ENCODE peak calls at places on chromosome 11, in seven cellular contexts. One of them, this sample, is unnamed.

GRCh38 chr11:83054904-83055380 is 16.8 kb downstream of the RAB30 start:
- DNase-seq in thyroid gland: no peak
- DNase-seq in amniotic stem cell: no peak
- DNase-seq in coronary artery: no peak
- DNase-seq in stimulated activated CD4-positive, alpha-beta T cell treated with anti-CD3 and anti-CD28 coated beads, Interleukin-1b, Interleukin-23, amount 100 ng/mL, for 1 hour: no peak
- DNase-seq in NCI-H510A treated with DMSO at 0.1 percent for 48 hours: peak
- DNase-seq in astrocyte of the spinal cord: no peak
- DNase-seq in this sample: no peak

GRCh38 chr11:31702966-31703365 is 108.2 kb downstream of the PAX6 start:
- DNase-seq in NCI-H510A treated with DMSO at 0.1 percent for 48 hours: peak
- DNase-seq in coronary artery: no peak
- DNase-seq in thyroid gland: no peak
- DNase-seq in amniotic stem cell: no peak
- DNase-seq in astrocyte of the spinal cord: peak
- DNase-seq in stimulated activated CD4-positive, alpha-beta T cell treated with anti-CD3 and anti-CD28 coated beads, Interleukin-1b, Interleukin-23, amount 100 ng/mL, for 1 hour: no peak
- DNase-seq in this sample: no peak

GRCh38 chr11:16097543-16097942 is 258.8 kb downstream of the SOX6 start:
- DNase-seq in astrocyte of the spinal cord: no peak
- DNase-seq in thyroid gland: no peak
- DNase-seq in stimulated activated CD4-positive, alpha-beta T cell treated with anti-CD3 and anti-CD28 coated beads, Interleukin-1b, Interleukin-23, amount 100 ng/mL, for 1 hour: no peak
- DNase-seq in NCI-H510A treated with DMSO at 0.1 percent for 48 hours: peak
- DNase-seq in coronary artery: no peak
- DNase-seq in amniotic stem cell: no peak
- DNase-seq in this sample: no peak

GRCh38 chr11:84634309-84634708 is 992.8 kb downstream of the DLG2 start:
- DNase-seq in thyroid gland: no peak
- DNase-seq in astrocyte of the spinal cord: no peak
- DNase-seq in stimulated activated CD4-positive, alpha-beta T cell treated with anti-CD3 and anti-CD28 coated beads, Interleukin-1b, Interleukin-23, amount 100 ng/mL, for 1 hour: no peak
- DNase-seq in NCI-H510A treated with DMSO at 0.1 percent for 48 hours: no peak
- DNase-seq in coronary artery: no peak
- DNase-seq in amniotic stem cell: no peak
- DNase-seq in this sample: no peak

GRCh38 chr11:114683007-114683406 is 4.7 kb downstream of the NXPE2 start:
- DNase-seq in coronary artery: no peak
- DNase-seq in astrocyte of the spinal cord: peak
- DNase-seq in NCI-H510A treated with DMSO at 0.1 percent for 48 hours: no peak
- DNase-seq in thyroid gland: no peak
- DNase-seq in amniotic stem cell: no peak
- DNase-seq in stimulated activated CD4-positive, alpha-beta T cell treated with anti-CD3 and anti-CD28 coated beads, Interleukin-1b, Interleukin-23, amount 100 ng/mL, for 1 hour: no peak
- DNase-seq in this sample: no peak

GRCh38 chr11:72642815-72643511 is 31.3 kb downstream of the PDE2A start:
- DNase-seq in coronary artery: no peak
- DNase-seq in thyroid gland: peak
- DNase-seq in amniotic stem cell: peak
- DNase-seq in astrocyte of the spinal cord: peak
- DNase-seq in NCI-H510A treated with DMSO at 0.1 percent for 48 hours: peak
- DNase-seq in stimulated activated CD4-positive, alpha-beta T cell treated with anti-CD3 and anti-CD28 coated beads, Interleukin-1b, Interleukin-23, amount 100 ng/mL, for 1 hour: peak
- DNase-seq in this sample: no peak

GRCh38 chr11:64291746-64292457 is 800 bp downstream of the KCNK4 start:
- DNase-seq in thyroid gland: no peak
- DNase-seq in NCI-H510A treated with DMSO at 0.1 percent for 48 hours: no peak
- DNase-seq in astrocyte of the spinal cord: no peak
- DNase-seq in stimulated activated CD4-positive, alpha-beta T cell treated with anti-CD3 and anti-CD28 coated beads, Interleukin-1b, Interleukin-23, amount 100 ng/mL, for 1 hour: no peak
- DNase-seq in coronary artery: no peak
- DNase-seq in amniotic stem cell: no peak
- DNase-seq in this sample: no peak

GRCh38 chr11:101510608-101511007 is 73.2 kb downstream of the TRPC6 start:
- DNase-seq in NCI-H510A treated with DMSO at 0.1 percent for 48 hours: no peak
- DNase-seq in coronary artery: no peak
- DNase-seq in amniotic stem cell: no peak
- DNase-seq in astrocyte of the spinal cord: no peak
- DNase-seq in thyroid gland: no peak
- DNase-seq in stimulated activated CD4-positive, alpha-beta T cell treated with anti-CD3 and anti-CD28 coated beads, Interleukin-1b, Interleukin-23, amount 100 ng/mL, for 1 hour: no peak
- DNase-seq in this sample: no peak

GRCh38 chr11:97937501-97937900 is 1083.2 kb upstream of the CNTN5 start:
- DNase-seq in stimulated activated CD4-positive, alpha-beta T cell treated with anti-CD3 and anti-CD28 coated beads, Interleukin-1b, Interleukin-23, amount 100 ng/mL, for 1 hour: no peak
- DNase-seq in thyroid gland: no peak
- DNase-seq in amniotic stem cell: no peak
- DNase-seq in astrocyte of the spinal cord: peak
- DNase-seq in coronary artery: no peak
- DNase-seq in NCI-H510A treated with DMSO at 0.1 percent for 48 hours: no peak
- DNase-seq in this sample: no peak

GRCh38 chr11:11580012-11580411 is 41.8 kb downstream of the GALNT18 start:
- DNase-seq in astrocyte of the spinal cord: no peak
- DNase-seq in coronary artery: peak
- DNase-seq in NCI-H510A treated with DMSO at 0.1 percent for 48 hours: no peak
- DNase-seq in amniotic stem cell: no peak
- DNase-seq in thyroid gland: no peak
- DNase-seq in stimulated activated CD4-positive, alpha-beta T cell treated with anti-CD3 and anti-CD28 coated beads, Interleukin-1b, Interleukin-23, amount 100 ng/mL, for 1 hour: no peak
- DNase-seq in this sample: no peak

GRCh38 chr11:85896871-85897270 is 41.7 kb downstream of the CCDC83 start:
- DNase-seq in astrocyte of the spinal cord: no peak
- DNase-seq in thyroid gland: no peak
- DNase-seq in coronary artery: no peak
- DNase-seq in amniotic stem cell: no peak
- DNase-seq in stimulated activated CD4-positive, alpha-beta T cell treated with anti-CD3 and anti-CD28 coated beads, Interleukin-1b, Interleukin-23, amount 100 ng/mL, for 1 hour: no peak
- DNase-seq in NCI-H510A treated with DMSO at 0.1 percent for 48 hours: no peak
- DNase-seq in this sample: no peak

GRCh38 chr11:30653606-30654005 is 67.5 kb upstream of the MPPED2 start:
- DNase-seq in astrocyte of the spinal cord: no peak
- DNase-seq in NCI-H510A treated with DMSO at 0.1 percent for 48 hours: no peak
- DNase-seq in amniotic stem cell: no peak
- DNase-seq in coronary artery: no peak
- DNase-seq in thyroid gland: no peak
- DNase-seq in stimulated activated CD4-positive, alpha-beta T cell treated with anti-CD3 and anti-CD28 coated beads, Interleukin-1b, Interleukin-23, amount 100 ng/mL, for 1 hour: no peak
- DNase-seq in this sample: no peak

GRCh38 chr11:73227571-73228211 is 9.6 kb downstream of the P2RY2 start:
- DNase-seq in coronary artery: peak
- DNase-seq in NCI-H510A treated with DMSO at 0.1 percent for 48 hours: peak
- DNase-seq in thyroid gland: peak
- DNase-seq in astrocyte of the spinal cord: no peak
- DNase-seq in amniotic stem cell: no peak
- DNase-seq in stimulated activated CD4-positive, alpha-beta T cell treated with anti-CD3 and anti-CD28 coated beads, Interleukin-1b, Interleukin-23, amount 100 ng/mL, for 1 hour: no peak
- DNase-seq in this sample: no peak

GRCh38 chr11:102799656-102800339 is 1.8 kb upstream of the MMP1 start:
- DNase-seq in astrocyte of the spinal cord: no peak
- DNase-seq in NCI-H510A treated with DMSO at 0.1 percent for 48 hours: no peak
- DNase-seq in stimulated activated CD4-positive, alpha-beta T cell treated with anti-CD3 and anti-CD28 coated beads, Interleukin-1b, Interleukin-23, amount 100 ng/mL, for 1 hour: no peak
- DNase-seq in coronary artery: no peak
- DNase-seq in thyroid gland: no peak
- DNase-seq in amniotic stem cell: no peak
- DNase-seq in this sample: no peak

GRCh38 chr11:119624102-119624615 is 104.8 kb downstream of the NECTIN1 start:
- DNase-seq in thyroid gland: no peak
- DNase-seq in stimulated activated CD4-positive, alpha-beta T cell treated with anti-CD3 and anti-CD28 coated beads, Interleukin-1b, Interleukin-23, amount 100 ng/mL, for 1 hour: no peak
- DNase-seq in amniotic stem cell: no peak
- DNase-seq in NCI-H510A treated with DMSO at 0.1 percent for 48 hours: no peak
- DNase-seq in astrocyte of the spinal cord: no peak
- DNase-seq in coronary artery: no peak
- DNase-seq in this sample: no peak

GRCh38 chr11:1640076-1640946 is 10.7 kb downstream of the KRTAP5-5 start:
- DNase-seq in thyroid gland: no peak
- DNase-seq in astrocyte of the spinal cord: no peak
- DNase-seq in NCI-H510A treated with DMSO at 0.1 percent for 48 hours: no peak
- DNase-seq in amniotic stem cell: no peak
- DNase-seq in stimulated activated CD4-positive, alpha-beta T cell treated with anti-CD3 and anti-CD28 coated beads, Interleukin-1b, Interleukin-23, amount 100 ng/mL, for 1 hour: no peak
- DNase-seq in coronary artery: no peak
- DNase-seq in this sample: no peak

GRCh38 chr11:76772100-76772782 is 10.9 kb upstream of the TSKU start:
- DNase-seq in astrocyte of the spinal cord: no peak
- DNase-seq in amniotic stem cell: no peak
- DNase-seq in NCI-H510A treated with DMSO at 0.1 percent for 48 hours: no peak
- DNase-seq in thyroid gland: peak
- DNase-seq in coronary artery: no peak
- DNase-seq in stimulated activated CD4-positive, alpha-beta T cell treated with anti-CD3 and anti-CD28 coated beads, Interleukin-1b, Interleukin-23, amount 100 ng/mL, for 1 hour: no peak
- DNase-seq in this sample: no peak

GRCh38 chr11:75365711-75366181 is 14.3 kb upstream of the ARRB1 start:
- DNase-seq in astrocyte of the spinal cord: peak
- DNase-seq in stimulated activated CD4-positive, alpha-beta T cell treated with anti-CD3 and anti-CD28 coated beads, Interleukin-1b, Interleukin-23, amount 100 ng/mL, for 1 hour: no peak
- DNase-seq in NCI-H510A treated with DMSO at 0.1 percent for 48 hours: no peak
- DNase-seq in thyroid gland: no peak
- DNase-seq in amniotic stem cell: no peak
- DNase-seq in coronary artery: no peak
- DNase-seq in this sample: no peak

GRCh38 chr11:36062796-36063380 is 119.0 kb downstream of the LDLRAD3 start:
- DNase-seq in thyroid gland: no peak
- DNase-seq in astrocyte of the spinal cord: no peak
- DNase-seq in coronary artery: no peak
- DNase-seq in stimulated activated CD4-positive, alpha-beta T cell treated with anti-CD3 and anti-CD28 coated beads, Interleukin-1b, Interleukin-23, amount 100 ng/mL, for 1 hour: no peak
- DNase-seq in NCI-H510A treated with DMSO at 0.1 percent for 48 hours: no peak
- DNase-seq in amniotic stem cell: no peak
- DNase-seq in this sample: no peak

GRCh38 chr11:124122123-124122522 is 6.9 kb downstream of the VWA5A start:
- DNase-seq in NCI-H510A treated with DMSO at 0.1 percent for 48 hours: no peak
- DNase-seq in amniotic stem cell: no peak
- DNase-seq in coronary artery: no peak
- DNase-seq in astrocyte of the spinal cord: no peak
- DNase-seq in stimulated activated CD4-positive, alpha-beta T cell treated with anti-CD3 and anti-CD28 coated beads, Interleukin-1b, Interleukin-23, amount 100 ng/mL, for 1 hour: no peak
- DNase-seq in thyroid gland: no peak
- DNase-seq in this sample: no peak

GRCh38 chr11:115284766-115285165 is 219.4 kb downstream of the CADM1 start:
- DNase-seq in stimulated activated CD4-positive, alpha-beta T cell treated with anti-CD3 and anti-CD28 coated beads, Interleukin-1b, Interleukin-23, amount 100 ng/mL, for 1 hour: no peak
- DNase-seq in coronary artery: no peak
- DNase-seq in NCI-H510A treated with DMSO at 0.1 percent for 48 hours: no peak
- DNase-seq in thyroid gland: no peak
- DNase-seq in amniotic stem cell: no peak
- DNase-seq in astrocyte of the spinal cord: peak
- DNase-seq in this sample: no peak

GRCh38 chr11:60924110-60924905 is at the start of gene TMEM132A:
- DNase-seq in coronary artery: no peak
- DNase-seq in NCI-H510A treated with DMSO at 0.1 percent for 48 hours: peak
- DNase-seq in thyroid gland: peak
- DNase-seq in amniotic stem cell: peak
- DNase-seq in stimulated activated CD4-positive, alpha-beta T cell treated with anti-CD3 and anti-CD28 coated beads, Interleukin-1b, Interleukin-23, amount 100 ng/mL, for 1 hour: no peak
- DNase-seq in astrocyte of the spinal cord: peak
- DNase-seq in this sample: no peak

GRCh38 chr11:110349109-110349996 is 52.9 kb upstream of the RDX start:
- DNase-seq in amniotic stem cell: no peak
- DNase-seq in astrocyte of the spinal cord: no peak
- DNase-seq in thyroid gland: no peak
- DNase-seq in NCI-H510A treated with DMSO at 0.1 percent for 48 hours: no peak
- DNase-seq in coronary artery: no peak
- DNase-seq in stimulated activated CD4-positive, alpha-beta T cell treated with anti-CD3 and anti-CD28 coated beads, Interleukin-1b, Interleukin-23, amount 100 ng/mL, for 1 hour: no peak
- DNase-seq in this sample: no peak

GRCh38 chr11:64752106-64752970 is 7.4 kb downstream of the PYGM start:
- DNase-seq in thyroid gland: no peak
- DNase-seq in amniotic stem cell: no peak
- DNase-seq in stimulated activated CD4-positive, alpha-beta T cell treated with anti-CD3 and anti-CD28 coated beads, Interleukin-1b, Interleukin-23, amount 100 ng/mL, for 1 hour: no peak
- DNase-seq in astrocyte of the spinal cord: no peak
- DNase-seq in coronary artery: peak
- DNase-seq in NCI-H510A treated with DMSO at 0.1 percent for 48 hours: no peak
- DNase-seq in this sample: no peak

GRCh38 chr11:130369141-130369691 is 54.5 kb upstream of the ZBTB44 start:
- DNase-seq in coronary artery: no peak
- DNase-seq in thyroid gland: no peak
- DNase-seq in stimulated activated CD4-positive, alpha-beta T cell treated with anti-CD3 and anti-CD28 coated beads, Interleukin-1b, Interleukin-23, amount 100 ng/mL, for 1 hour: no peak
- DNase-seq in astrocyte of the spinal cord: no peak
- DNase-seq in amniotic stem cell: no peak
- DNase-seq in NCI-H510A treated with DMSO at 0.1 percent for 48 hours: no peak
- DNase-seq in this sample: no peak

GRCh38 chr11:3944198-3944597 is 88.7 kb downstream of the STIM1 start:
- DNase-seq in astrocyte of the spinal cord: no peak
- DNase-seq in stimulated activated CD4-positive, alpha-beta T cell treated with anti-CD3 and anti-CD28 coated beads, Interleukin-1b, Interleukin-23, amount 100 ng/mL, for 1 hour: no peak
- DNase-seq in amniotic stem cell: no peak
- DNase-seq in coronary artery: no peak
- DNase-seq in thyroid gland: peak
- DNase-seq in NCI-H510A treated with DMSO at 0.1 percent for 48 hours: no peak
- DNase-seq in this sample: no peak

GRCh38 chr11:113265343-113265742 is 49.0 kb upstream of the TTC12 start:
- DNase-seq in thyroid gland: no peak
- DNase-seq in stimulated activated CD4-positive, alpha-beta T cell treated with anti-CD3 and anti-CD28 coated beads, Interleukin-1b, Interleukin-23, amount 100 ng/mL, for 1 hour: no peak
- DNase-seq in astrocyte of the spinal cord: no peak
- DNase-seq in coronary artery: no peak
- DNase-seq in NCI-H510A treated with DMSO at 0.1 percent for 48 hours: no peak
- DNase-seq in amniotic stem cell: no peak
- DNase-seq in this sample: no peak

GRCh38 chr11:107591098-107591445 is at the start of gene ELMOD1:
- DNase-seq in stimulated activated CD4-positive, alpha-beta T cell treated with anti-CD3 and anti-CD28 coated beads, Interleukin-1b, Interleukin-23, amount 100 ng/mL, for 1 hour: no peak
- DNase-seq in amniotic stem cell: no peak
- DNase-seq in NCI-H510A treated with DMSO at 0.1 percent for 48 hours: peak
- DNase-seq in astrocyte of the spinal cord: peak
- DNase-seq in thyroid gland: peak
- DNase-seq in coronary artery: no peak
- DNase-seq in this sample: no peak

GRCh38 chr11:63779044-63779443 is 10.5 kb upstream of the ZFTA start:
- DNase-seq in astrocyte of the spinal cord: no peak
- DNase-seq in thyroid gland: no peak
- DNase-seq in amniotic stem cell: no peak
- DNase-seq in stimulated activated CD4-positive, alpha-beta T cell treated with anti-CD3 and anti-CD28 coated beads, Interleukin-1b, Interleukin-23, amount 100 ng/mL, for 1 hour: no peak
- DNase-seq in NCI-H510A treated with DMSO at 0.1 percent for 48 hours: no peak
- DNase-seq in coronary artery: no peak
- DNase-seq in this sample: peak

GRCh38 chr11:86101941-86102407 is 33.1 kb upstream of the PICALM start:
- DNase-seq in amniotic stem cell: no peak
- DNase-seq in coronary artery: no peak
- DNase-seq in thyroid gland: no peak
- DNase-seq in stimulated activated CD4-positive, alpha-beta T cell treated with anti-CD3 and anti-CD28 coated beads, Interleukin-1b, Interleukin-23, amount 100 ng/mL, for 1 hour: no peak
- DNase-seq in NCI-H510A treated with DMSO at 0.1 percent for 48 hours: no peak
- DNase-seq in astrocyte of the spinal cord: no peak
- DNase-seq in this sample: no peak

GRCh38 chr11:110311783-110312578 is 15.6 kb upstream of the RDX start:
- DNase-seq in astrocyte of the spinal cord: peak
- DNase-seq in coronary artery: no peak
- DNase-seq in stimulated activated CD4-positive, alpha-beta T cell treated with anti-CD3 and anti-CD28 coated beads, Interleukin-1b, Interleukin-23, amount 100 ng/mL, for 1 hour: no peak
- DNase-seq in amniotic stem cell: peak
- DNase-seq in NCI-H510A treated with DMSO at 0.1 percent for 48 hours: no peak
- DNase-seq in thyroid gland: no peak
- DNase-seq in this sample: no peak

GRCh38 chr11:44887598-44887997 is 63.1 kb downstream of the TP53I11 start:
- DNase-seq in stimulated activated CD4-positive, alpha-beta T cell treated with anti-CD3 and anti-CD28 coated beads, Interleukin-1b, Interleukin-23, amount 100 ng/mL, for 1 hour: no peak
- DNase-seq in amniotic stem cell: no peak
- DNase-seq in thyroid gland: no peak
- DNase-seq in coronary artery: no peak
- DNase-seq in astrocyte of the spinal cord: no peak
- DNase-seq in NCI-H510A treated with DMSO at 0.1 percent for 48 hours: no peak
- DNase-seq in this sample: no peak

GRCh38 chr11:7057641-7058040 is 31.2 kb upstream of the RBMXL2 start:
- DNase-seq in coronary artery: no peak
- DNase-seq in NCI-H510A treated with DMSO at 0.1 percent for 48 hours: no peak
- DNase-seq in amniotic stem cell: no peak
- DNase-seq in stimulated activated CD4-positive, alpha-beta T cell treated with anti-CD3 and anti-CD28 coated beads, Interleukin-1b, Interleukin-23, amount 100 ng/mL, for 1 hour: no peak
- DNase-seq in astrocyte of the spinal cord: no peak
- DNase-seq in thyroid gland: no peak
- DNase-seq in this sample: no peak

This sample was measured in SK-N-MC.